ENCODE peak calls at places on chromosomes 13 and 19, in six cellular contexts. J, D, S, O, U and C are unnamed samples.
A peak's percentile ranks its signal among the peaks of the same experiment; 100 is the strongest.

GRCh38 chr13:43874512-43875092 is 4.9 kb downstream of the CCDC122 start:
- DNase-seq in J (no peak), D (no peak), S (no peak), O (no peak), U (no peak), C (no peak)

GRCh38 chr13:66563076-66563475 is 667.1 kb downstream of the PCDH9 start:
- DNase-seq in J (no peak), D (no peak), S (no peak), O (no peak), U (no peak), C (no peak)

GRCh38 chr13:50053844-50054243 is 38.6 kb downstream of the KCNRG start:
- DNase-seq in J (no peak), D (no peak), S (no peak), O (no peak), U (no peak), C (no peak)

GRCh38 chr19:21850636-21851255 is 14.8 kb upstream of the ZNF43 start:
- DNase-seq in J (no peak), D (no peak), S (no peak), O (no peak), U (no peak), C (no peak)

GRCh38 chr13:40940841-40941240 is 78.3 kb downstream of the ELF1 start:
- DNase-seq in J (no peak), D (no peak), S (peak; percentile 17), O (no peak), U (no peak), C (no peak)

GRCh38 chr19:18594096-18594823 is 5.7 kb downstream of the REX1BD start:
- DNase-seq in J (peak; percentile 95), D (peak; percentile 73), S (peak; percentile 80), O (peak; percentile 90), U (peak; percentile 62), C (peak; percentile 76)

GRCh38 chr13:25587581-25587980 is 215.8 kb downstream of the ATP8A2 start:
- DNase-seq in J (no peak), D (no peak), S (no peak), O (no peak), U (no peak), C (no peak)

GRCh38 chr19:56351208-56351607 is 36.6 kb upstream of the ZSCAN5A start:
- DNase-seq in J (no peak), D (no peak), S (no peak), O (no peak), U (no peak), C (no peak)

GRCh38 chr13:91817250-91817649 is 418.8 kb downstream of the GPC5 start:
- DNase-seq in J (peak; percentile 15), D (no peak), S (no peak), O (no peak), U (peak; percentile 3), C (no peak)

GRCh38 chr19:53537523-53538377 is at the start of gene ZNF331:
- DNase-seq in J (peak; percentile 86), D (peak; percentile 90), S (peak; percentile 84), O (peak; percentile 94), U (peak; percentile 65), C (peak; percentile 65)

GRCh38 chr13:52707375-52707774 is 32.2 kb downstream of the CNMD start:
- DNase-seq in J (no peak), D (no peak), S (no peak), O (no peak), U (no peak), C (no peak)

GRCh38 chr13:50268500-50268899 is 253.3 kb downstream of the KCNRG start:
- DNase-seq in J (no peak), D (no peak), S (no peak), O (no peak), U (no peak), C (peak; percentile 9)

GRCh38 chr13:72864142-72865035 is 82.5 kb downstream of the PIBF1 start:
- DNase-seq in J (peak; percentile 10), D (no peak), S (no peak), O (no peak), U (no peak), C (no peak)

GRCh38 chr19:38671654-38672053 is 24.2 kb downstream of the ACTN4 start:
- DNase-seq in J (no peak), D (no peak), S (no peak), O (no peak), U (no peak), C (no peak)

GRCh38 chr13:30869491-30869890 is 36.6 kb upstream of the MEDAG start:
- DNase-seq in J (no peak), D (no peak), S (no peak), O (no peak), U (no peak), C (no peak)

GRCh38 chr13:110044521-110045200 is 258.3 kb upstream of the IRS2 start:
- DNase-seq in J (no peak), D (no peak), S (no peak), O (no peak), U (no peak), C (no peak)

GRCh38 chr13:101554420-101555125 is 102.1 kb downstream of the ITGBL1 start:
- DNase-seq in J (no peak), D (no peak), S (no peak), O (no peak), U (peak; percentile 25), C (no peak)

GRCh38 chr13:25371608-25372274 is at the start of gene ATP8A2:
- DNase-seq in J (peak; percentile 30), D (no peak), S (no peak), O (no peak), U (no peak), C (no peak)

GRCh38 chr13:97255515-97255999 is 33.4 kb downstream of the MBNL2 start:
- DNase-seq in J (no peak), D (no peak), S (no peak), O (no peak), U (no peak), C (no peak)

GRCh38 chr13:40193290-40194203 is 472.9 kb downstream of the FOXO1 start:
- DNase-seq in J (no peak), D (no peak), S (peak; percentile 21), O (peak; percentile 73), U (no peak), C (no peak)

GRCh38 chr13:87810391-87810801 is 139.2 kb downstream of the SLITRK5 start:
- DNase-seq in J (peak; percentile 10), D (no peak), S (no peak), O (no peak), U (no peak), C (no peak)

GRCh38 chr13:91946498-91947070 is 548.2 kb downstream of the GPC5 start:
- DNase-seq in J (peak; percentile 57), D (no peak), S (no peak), O (no peak), U (peak; percentile 0), C (peak; percentile 3)

GRCh38 chr13:19159761-19160420 is 21.7 kb downstream of the TUBA3C start:
- DNase-seq in J (no peak), D (no peak), S (no peak), O (peak; percentile 56), U (no peak), C (no peak)

GRCh38 chr13:73168226-73168992 is 109.6 kb downstream of the KLF5 start:
- DNase-seq in J (no peak), D (no peak), S (no peak), O (no peak), U (peak; percentile 79), C (no peak)

DNA sequence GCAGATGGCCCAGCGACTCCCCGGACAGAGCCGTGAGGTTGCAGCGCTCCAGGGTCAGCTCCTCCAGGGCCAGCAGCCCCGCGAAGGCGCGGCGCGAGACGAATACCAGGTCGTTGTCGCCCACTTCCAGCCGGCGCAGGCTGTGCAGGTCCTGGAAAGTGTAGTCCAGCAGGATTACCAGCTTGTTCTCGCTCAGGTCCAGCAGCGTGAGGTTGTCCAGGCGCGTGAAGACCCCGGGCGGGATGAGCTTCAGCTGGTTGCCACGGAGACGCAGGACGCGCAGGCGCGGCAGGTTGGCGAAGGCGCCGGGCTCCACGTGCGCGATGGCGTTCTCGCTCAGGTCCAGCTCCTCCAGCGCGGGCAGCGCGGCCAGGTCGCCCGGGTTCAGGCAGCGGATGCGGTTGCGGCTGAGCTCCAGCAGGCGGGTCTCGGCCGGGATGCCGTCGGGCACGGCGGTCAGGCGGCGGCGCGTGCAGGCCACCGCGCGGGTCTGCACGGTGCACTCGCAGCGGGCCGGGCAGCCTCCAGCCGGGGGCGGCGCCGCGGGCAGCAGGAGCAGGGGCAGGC is 9.3 kb upstream of the PEAK3 start:
- DNase-seq in J (no peak), D (no peak), S (no peak), O (no peak), U (peak; percentile 29), C (no peak)
- H3K27ac ChIP-seq in J (no peak overlapping the region), D (no peak overlapping the region), S (no peak overlapping the region), O (no peak overlapping the region), U (no peak overlapping the region), C (no peak overlapping the region)

DNA sequence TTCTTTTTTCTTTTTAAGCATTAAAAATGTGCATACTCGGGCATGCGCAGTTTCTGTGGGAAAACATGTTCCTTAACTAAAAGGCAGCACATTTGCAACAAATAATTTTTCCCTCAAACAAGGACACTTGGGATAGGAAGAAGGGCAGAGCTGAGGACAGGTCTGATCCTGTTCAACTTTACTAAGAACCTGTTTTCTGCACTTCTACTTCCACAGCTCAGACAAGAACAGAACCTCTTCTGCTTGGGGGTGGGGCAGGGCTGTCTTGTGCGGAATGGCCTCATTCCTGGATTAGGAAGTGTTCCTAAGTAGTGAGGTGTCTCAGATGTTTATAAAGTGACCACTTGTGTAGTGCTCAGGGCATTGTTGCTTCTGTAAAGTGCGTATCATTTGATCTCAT is 18.3 kb downstream of the SAFB start:
- DNase-seq in J (no peak), D (no peak), S (no peak), O (peak; percentile 15), U (peak; percentile 42), C (peak; percentile 30)
- H3K27ac ChIP-seq in J (no peak overlapping the region), D (no peak overlapping the region), S (no peak overlapping the region), O (no peak overlapping the region), U (no peak overlapping the region), C (peak overlapping the region; percentile 57)

DNA sequence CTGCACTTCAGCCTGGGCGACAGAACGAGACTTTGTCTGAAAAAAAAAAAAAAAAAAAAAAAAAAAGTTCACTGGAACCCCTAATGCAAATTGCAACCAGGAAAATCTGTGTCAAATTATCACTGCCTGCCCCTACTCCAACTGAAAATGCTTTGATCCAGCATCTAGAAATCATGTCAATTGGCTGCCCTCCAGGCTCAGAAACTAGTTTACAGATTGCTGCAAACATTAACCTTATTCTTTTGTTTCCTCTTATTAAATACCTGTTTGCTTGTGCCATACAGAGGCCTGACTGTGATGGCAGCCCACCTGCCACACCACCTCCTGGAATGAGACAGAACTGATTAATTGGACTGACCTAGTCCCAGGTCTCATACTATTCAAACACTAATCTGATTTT is 18.6 kb upstream of the AKT2 start:
- DNase-seq in J (no peak), D (no peak), S (peak; percentile 64), O (no peak), U (no peak), C (no peak)
- H3K27ac ChIP-seq in J (no peak overlapping the region), D (no peak overlapping the region), S (peak overlapping the region; percentile 43), O (no peak overlapping the region), U (no peak overlapping the region), C (no peak overlapping the region)

DNA sequence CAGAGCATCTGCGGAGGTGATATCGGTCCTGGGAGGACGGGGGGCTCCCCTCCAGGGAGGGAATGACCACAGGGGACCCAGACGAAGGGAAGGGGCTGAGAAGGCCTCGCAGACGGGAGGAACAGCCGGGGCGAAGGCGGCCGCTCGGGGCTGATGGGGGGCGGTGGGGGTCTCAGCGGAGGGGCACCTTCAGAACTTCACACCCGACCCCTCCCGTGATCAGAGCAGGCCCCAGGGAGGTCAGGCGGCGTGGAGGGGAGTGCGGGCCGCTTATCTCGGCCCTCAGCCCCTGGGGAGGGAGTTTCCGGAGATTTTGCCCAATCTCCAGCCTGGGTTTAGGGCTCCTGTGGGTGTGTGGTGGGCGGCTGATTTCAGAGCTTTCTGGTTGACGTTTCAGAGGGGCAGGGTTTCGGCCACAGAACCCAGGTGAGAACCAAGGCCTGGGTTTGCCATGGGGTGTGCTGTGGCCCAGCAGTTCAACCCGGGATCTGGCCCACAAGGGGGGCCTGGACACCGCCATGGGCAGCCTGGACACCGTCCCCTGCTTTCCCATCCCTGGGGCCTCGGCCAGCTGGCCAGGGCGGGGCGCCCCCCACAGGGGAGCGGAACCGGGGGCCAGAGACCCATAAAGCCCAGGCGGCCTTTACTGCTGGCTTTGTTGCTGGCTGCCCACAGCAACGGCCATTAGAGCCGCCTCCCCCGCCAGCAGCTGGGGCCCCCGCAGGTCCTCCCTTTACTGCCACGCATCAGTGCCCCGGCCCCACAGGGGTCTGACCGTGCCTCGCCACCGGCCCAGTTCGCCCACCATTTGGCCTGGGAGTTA is 29.0 kb downstream of the ARID3A start:
- DNase-seq in J (peak; percentile 66), D (no peak), S (no peak), O (no peak), U (no peak), C (no peak)
- H3K27ac ChIP-seq in J (peak overlapping the region; percentile 100), D (no peak overlapping the region), S (no peak overlapping the region), O (no peak overlapping the region), U (no peak overlapping the region), C (no peak overlapping the region)